ENCODE peak calls at places on chromosomes 6 and 20, in seven cellular contexts. M is uterus; L is GM12878; K is AG04450; Z is CD8-positive, alpha-beta T cell; G is cardiac muscle cell; A is foreskin fibroblast. J is an unnamed sample.

GRCh38 chr20:43446361-43446879 is 11.3 kb upstream of the SRSF6 start:
- DNase-seq in L (no peak), A (peak; percentile 41), M (no peak), Z (no peak), K (no peak), G (no peak), J (no peak)

GRCh38 chr6:26501482-26501986 is 1.4 kb downstream of the BTN1A1 start:
- DNase-seq in A (no peak), Z (peak; percentile 66), G (peak; percentile 30), M (no peak), L (no peak), K (no peak), J (no peak)

GRCh38 chr6:150272264-150272975 is 96.4 kb upstream of the IYD start:
- DNase-seq in L (no peak), Z (no peak), A (no peak), M (no peak), G (no peak), K (no peak), J (no peak)

GRCh38 chr6:107418118-107418517 is 41.2 kb downstream of the PDSS2 start:
- DNase-seq in L (no peak), Z (no peak), A (peak; percentile 4), G (peak; percentile 37), M (no peak), K (no peak), J (peak; percentile 10)

GRCh38 chr6:43952746-43953145 is 174.5 kb downstream of the MRPL14 start:
- DNase-seq in A (no peak), L (no peak), K (no peak), G (no peak), M (no peak), Z (peak; percentile 23), J (peak; percentile 26)

GRCh38 chr6:102488729-102489128 is 1095.2 kb downstream of the GRIK2 start:
- DNase-seq in K (no peak), A (no peak), G (peak; percentile 6), Z (no peak), M (no peak), L (no peak), J (no peak)

GRCh38 chr6:28657756-28658465 is 132.2 kb downstream of the GPX5 start:
- DNase-seq in Z (no peak), K (peak; percentile 8), A (peak; percentile 49), G (peak; percentile 74), M (peak; percentile 62), L (peak; percentile 44), J (peak; percentile 70)

GRCh38 chr6:133804263-133804662 is 84.7 kb upstream of the TCF21 start:
- DNase-seq in A (no peak), Z (no peak), K (no peak), M (peak; percentile 21), G (peak; percentile 88), L (no peak), J (no peak)

GRCh38 chr6:21115111-21115510 is 478.4 kb upstream of the SOX4 start:
- DNase-seq in K (no peak), Z (no peak), M (no peak), G (peak; percentile 83), A (peak; percentile 50), L (no peak), J (no peak)

GRCh38 chr6:87100216-87100615 is 5.3 kb upstream of the CGA start:
- DNase-seq in M (no peak), G (no peak), Z (no peak), A (no peak), L (no peak), K (no peak), J (no peak)

GRCh38 chr6:14601490-14601889 is 483.9 kb downstream of the CD83 start:
- DNase-seq in G (no peak), A (no peak), K (no peak), L (no peak), M (no peak), Z (no peak), J (no peak)

GRCh38 chr20:9353180-9353915 is 161.0 kb upstream of the LAMP5 start:
- DNase-seq in A (no peak), K (no peak), Z (no peak), G (no peak), M (no peak), L (no peak), J (no peak)

GRCh38 chr6:87918461-87918941 is 129.1 kb upstream of the SPACA1 start:
- DNase-seq in A (no peak), M (no peak), G (no peak), L (no peak), Z (no peak), K (no peak), J (no peak)

GRCh38 chr6:11909696-11910132 is 102.4 kb upstream of the HIVEP1 start:
- DNase-seq in K (no peak), A (peak; percentile 38), M (no peak), G (peak; percentile 68), Z (no peak), L (no peak), J (no peak)

GRCh38 chr20:14401479-14402138 is 64.2 kb upstream of the FLRT3 start:
- DNase-seq in K (no peak), M (no peak), L (no peak), A (no peak), Z (no peak), G (no peak), J (no peak)

GRCh38 chr6:7769702-7770101 is 43.8 kb downstream of the BMP6 start:
- DNase-seq in L (no peak), Z (no peak), A (no peak), K (no peak), G (peak; percentile 17), M (no peak), J (no peak)

GRCh38 chr6:133969285-133969946 is 16.4 kb downstream of the TBPL1 start:
- DNase-seq in Z (no peak), K (no peak), L (no peak), G (no peak), A (no peak), M (no peak), J (no peak)

GRCh38 chr6:152277826-152278247 is 359.3 kb downstream of the SYNE1 start:
- DNase-seq in M (no peak), L (no peak), G (no peak), Z (no peak), K (no peak), A (no peak), J (no peak)

GRCh38 chr20:60192351-60192750 is 234.1 kb downstream of the CDH26 start:
- DNase-seq in L (no peak), A (no peak), G (no peak), M (no peak), Z (no peak), K (no peak), J (no peak)

GRCh38 chr20:17520583-17520982 is 10.6 kb downstream of the BFSP1 start:
- DNase-seq in M (no peak), A (no peak), Z (no peak), G (peak; percentile 47), L (no peak), K (no peak), J (no peak)

GRCh38 chr6:16321826-16322225 is 83.4 kb downstream of the GMPR start:
- DNase-seq in M (no peak), A (no peak), G (no peak), Z (no peak), K (no peak), L (no peak), J (no peak)

GRCh38 chr20:60030471-60030870 is 72.2 kb downstream of the CDH26 start:
- DNase-seq in M (no peak), A (no peak), Z (no peak), G (no peak), K (no peak), L (no peak), J (no peak)

GRCh38 chr6:45951771-45952529 is 63.7 kb downstream of the CLIC5 start:
- DNase-seq in L (no peak), M (no peak), A (no peak), Z (no peak), G (peak; percentile 45), K (no peak), J (no peak)

GRCh38 chr6:105041880-105042279 is 85.0 kb downstream of the LIN28B start:
- DNase-seq in K (no peak), A (no peak), M (no peak), Z (no peak), L (no peak), G (no peak), J (no peak)

GRCh38 chr20:38173237-38174156 is 8.4 kb upstream of the TGM2 start:
- DNase-seq in Z (no peak), L (no peak), A (peak; percentile 91), K (peak; percentile 43), M (no peak), G (peak; percentile 85), J (no peak)

GRCh38 chr6:47034919-47035318 is 7.2 kb downstream of the ADGRF1 start:
- DNase-seq in K (peak; percentile 15), G (peak; percentile 91), Z (no peak), A (peak; percentile 69), L (no peak), M (peak; percentile 46), J (no peak)
- H3K4me3 ChIP-seq in K (no peak overlapping the region), G (no peak overlapping the region), Z (no peak overlapping the region), A (no peak overlapping the region), L (no peak overlapping the region), M (no peak overlapping the region), J (no peak overlapping the region)

GRCh38 chr6:159972506-159973268 is 3.8 kb downstream of the IGF2R start:
- DNase-seq in L (no peak), A (no peak), K (no peak), M (no peak), Z (no peak), G (no peak), J (no peak)

GRCh38 chr6:159973406-159973805 is 4.5 kb downstream of the IGF2R start:
- DNase-seq in A (no peak), M (no peak), K (no peak), L (no peak), Z (no peak), G (no peak), J (no peak)

GRCh38 chr6:159970659-159971063 is 1.8 kb downstream of the IGF2R start:
- DNase-seq in A (no peak), Z (no peak), G (no peak), K (no peak), M (no peak), L (no peak), J (no peak)

GRCh38 chr6:159969921-159970320 is 1.0 kb downstream of the IGF2R start:
- DNase-seq in A (peak; percentile 68), L (no peak), M (peak; percentile 70), G (peak; percentile 73), K (no peak), Z (no peak), J (no peak)

GRCh38 chr6:159971341-159972178 is 2.7 kb downstream of the IGF2R start:
- DNase-seq in M (no peak), L (no peak), Z (no peak), A (no peak), K (no peak), G (no peak), J (no peak)
- H3K4me3 ChIP-seq in M (no peak overlapping the region), L (no peak overlapping the region), Z (no peak overlapping the region), A (no peak overlapping the region), K (no peak overlapping the region), G (no peak overlapping the region), J (no peak overlapping the region)

GRCh38 chr20:49859807-49860206 is 47.2 kb downstream of the SLC9A8 start:
- DNase-seq in G (no peak), A (no peak), M (no peak), L (no peak), K (no peak), Z (no peak), J (no peak)
- H3K4me3 ChIP-seq in G (no peak overlapping the region), A (no peak overlapping the region), M (no peak overlapping the region), L (no peak overlapping the region), K (no peak overlapping the region), Z (no peak overlapping the region), J (no peak overlapping the region)

DNA sequence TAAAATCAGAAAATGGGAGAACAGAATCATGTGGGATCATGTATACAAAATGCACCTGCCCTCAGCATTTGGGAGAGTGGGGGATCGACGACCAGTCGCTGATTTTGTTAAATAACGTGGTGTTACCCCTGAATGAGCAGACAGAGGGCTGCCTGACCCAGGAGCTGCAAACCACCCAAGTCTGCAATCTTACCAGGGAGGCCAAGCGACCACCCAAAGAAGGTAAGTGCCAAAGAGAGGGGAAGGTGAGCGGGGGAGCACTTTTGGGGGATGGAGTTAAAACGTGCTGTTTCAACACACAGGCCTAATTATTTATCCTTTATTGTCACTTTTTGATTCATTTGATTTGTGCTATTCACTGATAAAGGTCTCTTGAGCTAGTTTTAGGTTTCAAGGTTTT is 4.1 kb downstream of the ADGRB3 start:
- DNase-seq in M (no peak), K (no peak), A (no peak), Z (no peak), L (no peak), G (no peak), J (no peak)
- H3K4me3 ChIP-seq in M (no peak overlapping the region), K (no peak overlapping the region), A (no peak overlapping the region), Z (no peak overlapping the region), L (no peak overlapping the region), G (no peak overlapping the region), J (no peak overlapping the region)

J was measured in Jurkat, Clone E6-1.